ENCODE peak calls at places on chromosomes 12 and 14, in seven cellular contexts. J, W, X, K, Y, N and T are unnamed samples.

GRCh38 chr12:66152732-66153131 is 17.1 kb downstream of the TMBIM4 start:
- DNase-seq in Y (no peak), X (no peak), J (peak; percentile 5), K (peak; percentile 52), W (no peak), N (no peak), T (no peak)

GRCh38 chr12:110750784-110751461 is 8.2 kb upstream of the PPP1CC start:
- DNase-seq in J (peak; percentile 52), W (no peak), N (no peak), Y (no peak), K (no peak), X (no peak), T (no peak)

GRCh38 chr12:49367381-49368239 is at the start of gene SPATS2:
- DNase-seq in J (peak; percentile 38), Y (no peak), K (peak; percentile 35), N (no peak), X (no peak), W (peak; percentile 46), T (peak; percentile 59)

GRCh38 chr14:51654549-51654879 is 2.8 kb downstream of the FRMD6 start:
- DNase-seq in W (no peak), K (no peak), N (no peak), J (no peak), Y (no peak), X (no peak), T (no peak)

GRCh38 chr12:104827587-104827986 is 130.5 kb downstream of the SLC41A2 start:
- DNase-seq in N (no peak), Y (no peak), X (no peak), W (no peak), J (no peak), K (no peak), T (no peak)

GRCh38 chr12:49942921-49943662 is 7.4 kb upstream of the AQP2 start:
- DNase-seq in Y (no peak), J (no peak), X (no peak), K (no peak), W (no peak), N (no peak), T (no peak)

GRCh38 chr14:98130691-98131090 is 1141.3 kb downstream of the BCL11B start:
- DNase-seq in X (no peak), Y (no peak), N (no peak), K (no peak), J (no peak), W (no peak), T (peak; percentile 84)

GRCh38 chr12:84043355-84043754 is 869.2 kb downstream of the SLC6A15 start:
- DNase-seq in Y (no peak), X (no peak), N (no peak), W (no peak), J (no peak), K (no peak), T (no peak)

GRCh38 chr12:54417712-54418440 is 1.2 kb downstream of the ITGA5 start:
- DNase-seq in K (no peak), Y (no peak), X (no peak), J (peak; percentile 35), N (no peak), W (no peak), T (no peak)

GRCh38 chr14:74141703-74142102 is 56.9 kb downstream of the LIN52 start:
- DNase-seq in W (no peak), Y (no peak), N (no peak), J (no peak), X (no peak), K (peak; percentile 49), T (no peak)